ENCODE peak calls at places on chromosomes 5 and 9, in nine cellular contexts. Z is AG09319, K is caudate nucleus, N is T-helper 1 cell, D is A172, B is T follicular helper cell, W is Calu3, J is MV-4-11, U is HCT116. I is an unnamed sample.

GRCh38 chr9:72888032-72888431 is 64.8 kb downstream of the ALDH1A1 start:
- DNase-seq in Z (no peak), K (no peak), N (no peak), D (no peak), B (no peak), W (no peak), J (no peak), U (no peak), I (no peak)

GRCh38 chr5:142915038-142915437 is 144.9 kb downstream of the ARHGAP26 start:
- DNase-seq in Z (no peak), K (no peak), N (no peak), D (no peak), B (no peak), W (no peak), J (no peak), U (no peak), I (no peak)

GRCh38 chr9:79220246-79220645 is 351.5 kb upstream of the TLE4 start:
- DNase-seq in Z (no peak), K (no peak), N (no peak), D (no peak), B (no peak), W (no peak), J (no peak), U (no peak), I (no peak)

GRCh38 chr5:126543660-126544059 is 51.4 kb downstream of the ALDH7A1 start:
- DNase-seq in Z (no peak), K (no peak), N (no peak), D (no peak), B (no peak), W (no peak), J (no peak), U (no peak), I (peak)

GRCh38 chr5:139740993-139741672 is 54.5 kb upstream of the PSD2 start:
- DNase-seq in Z (no peak), K (no peak), N (no peak), D (no peak), B (no peak), W (no peak), J (no peak), U (no peak), I (no peak)

GRCh38 chr5:112933651-112934365 is 11.8 kb upstream of the REEP5 start:
- DNase-seq in Z (peak), K (no peak), N (no peak), D (no peak), B (no peak), W (no peak), J (no peak), U (no peak), I (no peak)

GRCh38 chr9:123081824-123082223 is 48.4 kb downstream of the GPR21 start:
- DNase-seq in Z (peak), K (no peak), N (no peak), D (peak), B (no peak), W (peak), J (peak), U (peak), I (no peak)

GRCh38 chr9:98316445-98317133 is 61.1 kb upstream of the TBC1D2 start:
- DNase-seq in Z (no peak), K (no peak), N (no peak), D (no peak), B (no peak), W (no peak), J (no peak), U (no peak), I (no peak)